ENCODE peak calls at places on chromosome 2, in seven cellular contexts. One of them, this sample, is unnamed.

GRCh38 chr2:1207962-1208510 is 205.2 kb upstream of the TPO start:
- DNase-seq in kidney epithelial cell: no peak
- DNase-seq in foreskin fibroblast: no peak
- DNase-seq in astrocyte of the spinal cord: no peak
- DNase-seq in mucosa of descending colon: no peak
- DNase-seq in transverse colon: no peak
- DNase-seq in HCT116: no peak
- DNase-seq in this sample: no peak

GRCh38 chr2:191036365-191036764 is 22.4 kb upstream of the STAT1 start:
- DNase-seq in kidney epithelial cell: no peak
- DNase-seq in foreskin fibroblast: no peak
- DNase-seq in astrocyte of the spinal cord: no peak
- DNase-seq in mucosa of descending colon: no peak
- DNase-seq in transverse colon: no peak
- DNase-seq in HCT116: no peak
- DNase-seq in this sample: no peak

GRCh38 chr2:132668986-132669853 is 785 bp downstream of the LYPD1 start:
- DNase-seq in kidney epithelial cell: no peak
- DNase-seq in foreskin fibroblast: no peak
- DNase-seq in astrocyte of the spinal cord: peak; percentile 41
- DNase-seq in mucosa of descending colon: peak; percentile 52
- DNase-seq in transverse colon: no peak
- DNase-seq in HCT116: no peak
- DNase-seq in this sample: no peak

GRCh38 chr2:172196768-172197322 is 94.1 kb upstream of the DLX2 start:
- DNase-seq in kidney epithelial cell: no peak
- DNase-seq in foreskin fibroblast: peak; percentile 40
- DNase-seq in astrocyte of the spinal cord: peak; percentile 79
- DNase-seq in mucosa of descending colon: no peak
- DNase-seq in transverse colon: no peak
- DNase-seq in HCT116: no peak
- DNase-seq in this sample: no peak

GRCh38 chr2:109644571-109645275 is 30.6 kb downstream of the SOWAHC start:
- DNase-seq in kidney epithelial cell: no peak
- DNase-seq in foreskin fibroblast: no peak
- DNase-seq in astrocyte of the spinal cord: no peak
- DNase-seq in mucosa of descending colon: peak; percentile 66
- DNase-seq in transverse colon: peak; percentile 70
- DNase-seq in HCT116: no peak
- DNase-seq in this sample: no peak

GRCh38 chr2:185522472-185522871 is 216.1 kb upstream of the FSIP2 start:
- DNase-seq in kidney epithelial cell: no peak
- DNase-seq in foreskin fibroblast: no peak
- DNase-seq in astrocyte of the spinal cord: no peak
- DNase-seq in mucosa of descending colon: no peak
- DNase-seq in transverse colon: no peak
- DNase-seq in HCT116: no peak
- DNase-seq in this sample: no peak

GRCh38 chr2:176413786-176414185 is 144.5 kb downstream of the MTX2 start:
- DNase-seq in kidney epithelial cell: no peak
- DNase-seq in foreskin fibroblast: no peak
- DNase-seq in astrocyte of the spinal cord: no peak
- DNase-seq in mucosa of descending colon: no peak
- DNase-seq in transverse colon: no peak
- DNase-seq in HCT116: no peak
- DNase-seq in this sample: no peak

GRCh38 chr2:207558106-207558505 is 28.3 kb downstream of the CREB1 start:
- DNase-seq in kidney epithelial cell: no peak
- DNase-seq in foreskin fibroblast: peak; percentile 50
- DNase-seq in astrocyte of the spinal cord: peak; percentile 72
- DNase-seq in mucosa of descending colon: no peak
- DNase-seq in transverse colon: no peak
- DNase-seq in HCT116: no peak
- DNase-seq in this sample: no peak

GRCh38 chr2:238942080-238942761 is 94.3 kb downstream of the TWIST2 start:
- DNase-seq in kidney epithelial cell: no peak
- DNase-seq in foreskin fibroblast: no peak
- DNase-seq in astrocyte of the spinal cord: no peak
- DNase-seq in mucosa of descending colon: no peak
- DNase-seq in transverse colon: no peak
- DNase-seq in HCT116: no peak
- DNase-seq in this sample: no peak

GRCh38 chr2:86037795-86038192 is 67.9 kb downstream of the POLR1A start:
- DNase-seq in kidney epithelial cell: no peak
- DNase-seq in foreskin fibroblast: no peak
- DNase-seq in astrocyte of the spinal cord: no peak
- DNase-seq in mucosa of descending colon: no peak
- DNase-seq in transverse colon: no peak
- DNase-seq in HCT116: no peak
- DNase-seq in this sample: no peak

GRCh38 chr2:8515390-8515761 is 166.5 kb upstream of the ID2 start:
- DNase-seq in kidney epithelial cell: no peak
- DNase-seq in foreskin fibroblast: no peak
- DNase-seq in astrocyte of the spinal cord: no peak
- DNase-seq in mucosa of descending colon: peak; percentile 71
- DNase-seq in transverse colon: peak; percentile 68
- DNase-seq in HCT116: no peak
- DNase-seq in this sample: peak; percentile 83

GRCh38 chr2:241018051-241018891 is 19.9 kb downstream of the SNED1 start:
- DNase-seq in kidney epithelial cell: no peak
- DNase-seq in foreskin fibroblast: no peak
- DNase-seq in astrocyte of the spinal cord: no peak
- DNase-seq in mucosa of descending colon: no peak
- DNase-seq in transverse colon: no peak
- DNase-seq in HCT116: no peak
- DNase-seq in this sample: no peak
- TF ChIP-seq CTCF in kidney epithelial cell: no peak
- TF ChIP-seq CTCF in foreskin fibroblast: no peak
- TF ChIP-seq CTCF in astrocyte of the spinal cord: no peak
- TF ChIP-seq CTCF in mucosa of descending colon: no peak
- TF ChIP-seq CTCF in transverse colon: no peak
- TF ChIP-seq CTCF in HCT116: no peak
- TF ChIP-seq CTCF in this sample: no peak

GRCh38 chr2:189091253-189091652 is 88.3 kb downstream of the COL5A2 start:
- DNase-seq in kidney epithelial cell: no peak
- DNase-seq in foreskin fibroblast: no peak
- DNase-seq in astrocyte of the spinal cord: peak; percentile 29
- DNase-seq in mucosa of descending colon: no peak
- DNase-seq in transverse colon: no peak
- DNase-seq in HCT116: no peak
- DNase-seq in this sample: no peak
- TF ChIP-seq CTCF in kidney epithelial cell: no peak
- TF ChIP-seq CTCF in foreskin fibroblast: no peak
- TF ChIP-seq CTCF in astrocyte of the spinal cord: no peak
- TF ChIP-seq CTCF in mucosa of descending colon: no peak
- TF ChIP-seq CTCF in transverse colon: no peak
- TF ChIP-seq CTCF in HCT116: no peak
- TF ChIP-seq CTCF in this sample: no peak

GRCh38 chr2:34910018-34910417 is 1310.9 kb upstream of the FAM98A start:
- DNase-seq in kidney epithelial cell: no peak
- DNase-seq in foreskin fibroblast: no peak
- DNase-seq in astrocyte of the spinal cord: no peak
- DNase-seq in mucosa of descending colon: no peak
- DNase-seq in transverse colon: no peak
- DNase-seq in HCT116: no peak
- DNase-seq in this sample: no peak

GRCh38 chr2:34912084-34912483 is 1313.0 kb upstream of the FAM98A start:
- DNase-seq in kidney epithelial cell: no peak
- DNase-seq in foreskin fibroblast: no peak
- DNase-seq in astrocyte of the spinal cord: no peak
- DNase-seq in mucosa of descending colon: no peak
- DNase-seq in transverse colon: no peak
- DNase-seq in HCT116: no peak
- DNase-seq in this sample: peak; percentile 28

DNA sequence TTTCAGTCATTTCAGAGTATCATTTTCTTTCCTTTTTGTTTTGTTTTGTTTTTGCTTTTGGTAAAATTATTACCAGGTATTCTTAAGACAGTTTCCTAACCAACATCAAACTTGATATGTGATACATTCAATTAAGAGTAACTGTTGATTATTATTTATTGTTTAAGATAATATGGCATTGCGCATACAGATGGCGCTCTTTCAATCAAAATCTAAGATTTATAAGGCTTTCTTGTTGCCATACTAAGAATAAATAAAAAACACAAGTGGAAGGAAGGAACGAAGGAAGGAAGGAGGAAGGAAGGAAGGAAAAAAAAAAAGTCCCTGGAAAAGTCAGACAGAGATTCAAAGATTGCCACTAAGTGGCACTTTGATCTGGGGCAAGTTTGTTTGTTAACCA is 1308.7 kb upstream of the FAM98A start:
- DNase-seq in kidney epithelial cell: no peak
- DNase-seq in foreskin fibroblast: no peak
- DNase-seq in astrocyte of the spinal cord: no peak
- DNase-seq in mucosa of descending colon: no peak
- DNase-seq in transverse colon: no peak
- DNase-seq in HCT116: no peak
- DNase-seq in this sample: no peak
- TF ChIP-seq CTCF in kidney epithelial cell: no peak
- TF ChIP-seq CTCF in foreskin fibroblast: no peak
- TF ChIP-seq CTCF in astrocyte of the spinal cord: no peak
- TF ChIP-seq CTCF in mucosa of descending colon: no peak
- TF ChIP-seq CTCF in transverse colon: no peak
- TF ChIP-seq CTCF in HCT116: no peak
- TF ChIP-seq CTCF in this sample: no peak

GRCh38 chr2:234649951-234650350 is 153.1 kb upstream of the ARL4C start:
- DNase-seq in kidney epithelial cell: no peak
- DNase-seq in foreskin fibroblast: no peak
- DNase-seq in astrocyte of the spinal cord: no peak
- DNase-seq in mucosa of descending colon: no peak
- DNase-seq in transverse colon: no peak
- DNase-seq in HCT116: no peak
- DNase-seq in this sample: no peak
- TF ChIP-seq CTCF in kidney epithelial cell: no peak
- TF ChIP-seq CTCF in foreskin fibroblast: no peak
- TF ChIP-seq CTCF in astrocyte of the spinal cord: no peak
- TF ChIP-seq CTCF in mucosa of descending colon: no peak
- TF ChIP-seq CTCF in transverse colon: no peak
- TF ChIP-seq CTCF in HCT116: no peak
- TF ChIP-seq CTCF in this sample: no peak

GRCh38 chr2:99442837-99443236 is 47.0 kb downstream of the REV1 start:
- DNase-seq in kidney epithelial cell: no peak
- DNase-seq in foreskin fibroblast: no peak
- DNase-seq in astrocyte of the spinal cord: no peak
- DNase-seq in mucosa of descending colon: no peak
- DNase-seq in transverse colon: no peak
- DNase-seq in HCT116: no peak
- DNase-seq in this sample: no peak
- TF ChIP-seq CTCF in kidney epithelial cell: peak; percentile 8
- TF ChIP-seq CTCF in foreskin fibroblast: peak; percentile 14
- TF ChIP-seq CTCF in astrocyte of the spinal cord: no peak
- TF ChIP-seq CTCF in mucosa of descending colon: no peak
- TF ChIP-seq CTCF in transverse colon: no peak
- TF ChIP-seq CTCF in HCT116: no peak
- TF ChIP-seq CTCF in this sample: no peak

DNA sequence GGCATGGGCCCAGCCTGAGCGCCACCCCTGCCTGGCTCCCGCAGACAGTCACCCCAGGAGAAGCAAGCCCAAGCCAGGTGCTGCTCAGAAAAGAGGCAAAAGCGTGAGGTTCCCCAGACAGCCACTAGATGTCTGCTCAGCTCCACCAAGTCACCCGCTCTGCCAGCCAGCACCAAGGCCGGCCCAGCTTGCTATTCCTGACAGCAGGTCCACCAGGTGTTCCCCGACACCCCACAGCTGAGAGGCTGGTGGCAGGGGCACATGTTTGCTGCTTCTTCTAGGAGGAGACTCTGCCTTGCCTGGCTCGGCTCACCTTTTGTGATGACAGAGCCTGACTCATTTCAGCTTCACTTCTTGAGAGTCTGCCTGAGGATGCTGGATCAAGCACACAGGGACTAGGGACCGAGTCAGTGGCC is 206.7 kb downstream of the MGAT5 start:
- DNase-seq in kidney epithelial cell: no peak
- DNase-seq in foreskin fibroblast: peak; percentile 39
- DNase-seq in astrocyte of the spinal cord: peak; percentile 53
- DNase-seq in mucosa of descending colon: no peak
- DNase-seq in transverse colon: peak; percentile 31
- DNase-seq in HCT116: peak; percentile 48
- DNase-seq in this sample: peak; percentile 83
- TF ChIP-seq CTCF in kidney epithelial cell: peak; percentile 83
- TF ChIP-seq CTCF in foreskin fibroblast: peak; percentile 56
- TF ChIP-seq CTCF in astrocyte of the spinal cord: peak; percentile 65
- TF ChIP-seq CTCF in mucosa of descending colon: no peak
- TF ChIP-seq CTCF in transverse colon: peak; percentile 46
- TF ChIP-seq CTCF in HCT116: peak; percentile 42
- TF ChIP-seq CTCF in this sample: peak; percentile 39

This sample was measured in GM13976.